ENCODE peak calls at places on chromosomes 12 and 14, in ten cellular contexts. K is HFF-Myc, I is suprapubic skin, Q is fibroblast of pulmonary artery, F is fibroblast of lung, L is upper lobe of left lung, E is PC-3, X is tibial nerve, S is astrocyte of the cerebellum, W is ovary. D is an unnamed sample.

GRCh38 chr14:96844857-96845570 is 47.8 kb downstream of the VRK1 start:
- DNase-seq in K (no peak), I (no peak), Q (no peak), F (no peak), L (no peak), E (no peak), X (no peak), S (no peak), W (no peak), D (no peak)

GRCh38 chr14:33952541-33952940 is 1.7 kb upstream of the EGLN3 start:
- DNase-seq in K (no peak), I (no peak), Q (no peak), F (no peak), L (no peak), E (no peak), X (no peak), S (no peak), W (no peak), D (no peak)

GRCh38 chr12:56042430-56043203 is 899 bp downstream of the RPS26 start:
- DNase-seq in K (no peak), I (no peak), Q (no peak), F (no peak), L (no peak), E (no peak), X (no peak), S (no peak), W (no peak), D (no peak)

GRCh38 chr14:36515896-36516718 is 3.9 kb downstream of the NKX2-1 start:
- DNase-seq in K (no peak), I (no peak), Q (no peak), F (peak), L (no peak), E (no peak), X (no peak), S (no peak), W (no peak), D (no peak)

GRCh38 chr14:68815288-68816182 is 22.7 kb upstream of the ZFP36L1 start:
- DNase-seq in K (no peak), I (peak), Q (no peak), F (no peak), L (no peak), E (no peak), X (no peak), S (no peak), W (peak), D (no peak)

GRCh38 chr14:55697358-55697985 is 117.5 kb downstream of the KTN1 start:
- DNase-seq in K (no peak), I (no peak), Q (no peak), F (peak), L (no peak), E (no peak), X (no peak), S (no peak), W (no peak), D (no peak)

GRCh38 chr12:93706824-93707223 is 29.6 kb downstream of the CRADD start:
- DNase-seq in K (no peak), I (no peak), Q (no peak), F (peak), L (no peak), E (peak), X (no peak), S (peak), W (no peak), D (no peak)

GRCh38 chr12:1297639-1298038 is 296.7 kb downstream of the FBXL14 start:
- DNase-seq in K (no peak), I (no peak), Q (no peak), F (peak), L (no peak), E (no peak), X (no peak), S (no peak), W (no peak), D (no peak)

GRCh38 chr12:21065845-21066244 is 65.1 kb upstream of the SLCO1B1 start:
- DNase-seq in K (no peak), I (no peak), Q (peak), F (no peak), L (no peak), E (peak), X (no peak), S (peak), W (no peak), D (no peak)

GRCh38 chr12:15428632-15429031 is 106.3 kb downstream of the PTPRO start:
- DNase-seq in K (no peak), I (no peak), Q (peak), F (peak), L (no peak), E (no peak), X (no peak), S (no peak), W (no peak), D (no peak)

GRCh38 chr12:131063427-131063826 is 109.7 kb downstream of the ADGRD1 start:
- DNase-seq in K (no peak), I (peak), Q (no peak), F (no peak), L (no peak), E (no peak), X (no peak), S (no peak), W (no peak), D (no peak)

GRCh38 chr12:104026841-104027599 is 23.0 kb downstream of the GLT8D2 start:
- DNase-seq in K (no peak), I (no peak), Q (no peak), F (no peak), L (no peak), E (no peak), X (no peak), S (no peak), W (no peak), D (no peak)

GRCh38 chr12:50933459-50934124 is 18.8 kb upstream of the HIGD1C start:
- DNase-seq in K (no peak), I (no peak), Q (peak), F (no peak), L (no peak), E (no peak), X (no peak), S (no peak), W (no peak), D (no peak)

GRCh38 chr12:2270846-2271245 is 218.1 kb downstream of the CACNA1C start:
- DNase-seq in K (no peak), I (no peak), Q (no peak), F (no peak), L (no peak), E (no peak), X (no peak), S (no peak), W (no peak), D (no peak)

GRCh38 chr14:51157012-51157411 is 62.1 kb upstream of the TRIM9 start:
- DNase-seq in K (no peak), I (no peak), Q (peak), F (no peak), L (no peak), E (peak), X (no peak), S (no peak), W (no peak), D (no peak)

GRCh38 chr12:58313091-58313855 is 371.9 kb downstream of the ATP23 start:
- DNase-seq in K (no peak), I (no peak), Q (peak), F (peak), L (no peak), E (peak), X (no peak), S (peak), W (no peak), D (no peak)

GRCh38 chr12:109111775-109112491 is 4.5 kb upstream of the ACACB start:
- DNase-seq in K (no peak), I (peak), Q (peak), F (peak), L (peak), E (peak), X (peak), S (no peak), W (peak), D (peak)

GRCh38 chr12:92502417-92503028 is 200.3 kb upstream of the PLEKHG7 start:
- DNase-seq in K (no peak), I (no peak), Q (peak), F (no peak), L (peak), E (peak), X (no peak), S (no peak), W (peak), D (no peak)

GRCh38 chr14:86050072-86050683 is 520.2 kb downstream of the FLRT2 start:
- DNase-seq in K (no peak), I (no peak), Q (no peak), F (no peak), L (no peak), E (no peak), X (no peak), S (no peak), W (no peak), D (no peak)

GRCh38 chr14:51957950-51958349 is 31.4 kb upstream of the RTRAF start:
- DNase-seq in K (no peak), I (no peak), Q (peak), F (peak), L (no peak), E (no peak), X (no peak), S (peak), W (no peak), D (no peak)

GRCh38 chr12:31215521-31216232 is 110.3 kb downstream of the SINHCAF start:
- DNase-seq in K (no peak), I (no peak), Q (no peak), F (no peak), L (no peak), E (no peak), X (no peak), S (no peak), W (no peak), D (no peak)

GRCh38 chr12:122866950-122867607 is 28.8 kb downstream of the VPS37B start:
- DNase-seq in K (no peak), I (peak), Q (no peak), F (no peak), L (no peak), E (no peak), X (no peak), S (no peak), W (no peak), D (no peak)

GRCh38 chr12:57111046-57111698 is at the start of gene STAT6:
- DNase-seq in K (no peak), I (peak), Q (peak), F (peak), L (peak), E (peak), X (peak), S (no peak), W (peak), D (peak)

GRCh38 chr14:23569443-23570151 is 2.0 kb upstream of the AP1G2 start:
- DNase-seq in K (no peak), I (no peak), Q (no peak), F (no peak), L (peak), E (peak), X (no peak), S (no peak), W (no peak), D (no peak)
- TF ChIP-seq CTCF in K (no peak), I (no peak), Q (no peak), F (no peak), L (peak), E (peak), X (no peak), S (no peak), W (no peak), D (no peak)

DNA sequence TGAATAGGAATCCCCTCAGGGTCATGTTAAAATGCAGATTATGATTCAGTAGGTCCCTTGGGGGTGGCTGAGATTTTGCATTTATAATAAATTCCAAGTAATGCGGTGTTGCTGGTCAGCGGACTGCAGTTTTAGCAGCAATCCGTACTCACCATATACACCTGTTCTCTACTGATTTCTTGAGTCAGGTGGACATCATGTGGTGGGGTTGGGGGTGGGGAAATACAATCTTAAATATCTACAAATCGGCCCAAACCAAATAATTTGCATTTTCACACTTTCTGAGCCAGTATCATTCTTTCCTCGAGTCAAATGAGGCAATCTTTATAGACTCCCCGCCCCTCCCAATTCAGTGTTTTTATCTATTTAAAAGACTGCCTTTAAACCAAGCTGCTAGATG is 938 bp downstream of the SPATA7 start:
- DNase-seq in K (no peak), I (no peak), Q (no peak), F (no peak), L (no peak), E (no peak), X (no peak), S (no peak), W (no peak), D (no peak)
- H3K4me3 ChIP-seq in K (peak), I (peak), Q (peak), F (peak), L (peak), E (peak), X (peak), S (peak), W (peak), D (peak)

GRCh38 chr14:21192447-21192822 is 36.6 kb upstream of the OR5AU1 start:
- DNase-seq in K (no peak), I (no peak), Q (no peak), F (no peak), L (no peak), E (no peak), X (no peak), S (no peak), W (no peak), D (no peak)

GRCh38 chr14:21191809-21192446 is 36.1 kb upstream of the OR5AU1 start:
- DNase-seq in K (no peak), I (peak), Q (peak), F (peak), L (peak), E (peak), X (peak), S (no peak), W (peak), D (peak)

GRCh38 chr14:21192875-21193535 is 37.1 kb upstream of the OR5AU1 start:
- DNase-seq in K (no peak), I (no peak), Q (no peak), F (peak), L (no peak), E (no peak), X (no peak), S (no peak), W (no peak), D (no peak)

GRCh38 chr14:21197418-21198205 is 41.7 kb upstream of the OR5AU1 start:
- DNase-seq in K (no peak), I (no peak), Q (no peak), F (no peak), L (no peak), E (no peak), X (no peak), S (no peak), W (no peak), D (no peak)

GRCh38 chr14:21194597-21194996 is 38.7 kb upstream of the OR5AU1 start:
- DNase-seq in K (no peak), I (no peak), Q (no peak), F (no peak), L (no peak), E (no peak), X (no peak), S (no peak), W (no peak), D (no peak)
- TF ChIP-seq CTCF in K (no peak), I (no peak), Q (no peak), F (no peak), L (no peak), E (no peak), X (no peak), S (no peak), W (no peak), D (peak)

GRCh38 chr14:104872469-104873341 is 7.6 kb downstream of the CEP170B start:
- DNase-seq in K (no peak), I (no peak), Q (peak), F (peak), L (no peak), E (no peak), X (no peak), S (no peak), W (no peak), D (no peak)
- H3K4me3 ChIP-seq in K (no peak), I (peak), Q (no peak), F (no peak), L (no peak), E (no peak), X (no peak), S (no peak), W (no peak), D (no peak)

DNA sequence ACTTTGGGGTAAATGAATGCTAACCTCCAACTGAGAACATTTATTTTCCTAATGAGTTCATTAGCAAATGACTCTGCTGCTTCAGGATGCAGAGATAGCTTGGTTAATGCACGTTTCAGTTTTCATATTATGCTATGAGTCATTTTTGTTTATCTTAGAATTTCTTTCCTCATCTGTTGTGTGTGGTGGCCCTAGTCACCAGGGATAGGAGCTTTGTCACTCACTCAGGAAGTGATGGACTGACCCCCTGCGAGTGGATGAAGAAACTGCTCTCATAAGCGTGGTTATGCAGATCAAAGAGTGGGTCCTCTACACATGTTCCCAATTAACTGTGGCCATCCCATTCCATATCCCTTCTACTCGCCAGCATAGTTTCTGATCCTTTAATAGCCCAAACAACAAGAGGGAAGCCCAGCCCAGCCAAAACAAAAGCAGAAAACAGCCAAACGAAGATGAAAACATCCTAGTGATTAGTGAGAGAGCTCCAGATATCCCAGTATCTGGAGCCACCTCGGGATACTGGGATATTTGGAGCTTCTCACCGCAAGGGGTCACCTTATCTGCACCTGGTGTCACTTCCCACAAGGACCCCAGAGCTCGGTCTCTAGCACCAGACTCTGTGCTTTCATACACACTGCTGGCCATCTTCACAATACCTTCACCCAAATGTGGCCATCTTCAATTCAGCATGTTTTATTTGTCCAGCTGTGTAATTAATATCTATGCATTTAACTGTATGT is 8.6 kb downstream of the TC2N start:
- DNase-seq in K (peak), I (no peak), Q (peak), F (peak), L (no peak), E (peak), X (no peak), S (peak), W (no peak), D (no peak)
- TF ChIP-seq CTCF in K (no peak), I (no peak), Q (no peak), F (no peak), L (no peak), E (peak), X (no peak), S (no peak), W (no peak), D (no peak)

GRCh38 chr12:41188841-41189394 is 798 bp downstream of the PDZRN4 start:
- DNase-seq in K (no peak), I (no peak), Q (no peak), F (no peak), L (no peak), E (no peak), X (no peak), S (no peak), W (peak), D (no peak)
- H3K4me3 ChIP-seq in K (no peak), I (peak), Q (no peak), F (no peak), L (peak), E (no peak), X (peak), S (peak), W (peak), D (no peak)

GRCh38 chr12:49552014-49552413 is 13.2 kb downstream of the KCNH3 start:
- DNase-seq in K (no peak), I (no peak), Q (peak), F (no peak), L (no peak), E (peak), X (no peak), S (no peak), W (no peak), D (no peak)

GRCh38 chr12:49549735-49550710 is 11.2 kb downstream of the KCNH3 start:
- DNase-seq in K (no peak), I (no peak), Q (no peak), F (no peak), L (no peak), E (no peak), X (no peak), S (no peak), W (no peak), D (no peak)

GRCh38 chr12:49552425-49552824 is 13.6 kb downstream of the KCNH3 start:
- DNase-seq in K (no peak), I (no peak), Q (no peak), F (no peak), L (no peak), E (no peak), X (no peak), S (no peak), W (no peak), D (no peak)

GRCh38 chr12:49548822-49549648 is 10.2 kb downstream of the KCNH3 start:
- DNase-seq in K (no peak), I (no peak), Q (no peak), F (peak), L (no peak), E (no peak), X (no peak), S (no peak), W (no peak), D (no peak)

GRCh38 chr12:49550853-49551252 is 12.0 kb downstream of the KCNH3 start:
- DNase-seq in K (no peak), I (no peak), Q (no peak), F (no peak), L (no peak), E (no peak), X (no peak), S (no peak), W (no peak), D (no peak)
- TF ChIP-seq CTCF in K (no peak), I (no peak), Q (no peak), F (no peak), L (no peak), E (no peak), X (no peak), S (no peak), W (no peak), D (no peak)

D was measured in CD8-positive, alpha-beta T cell.